ENCODE peak calls at places on chromosomes 11 and 22, in four cellular contexts. O, H, V and A are unnamed samples.

GRCh38 chr22:41539146-41540005 is 4.9 kb downstream of the POLR3H start:
- DNase-seq in H (no peak), V (no peak), O (no peak), A (no peak)

GRCh38 chr11:20031155-20032001 is 128.9 kb downstream of the DBX1 start:
- DNase-seq in V (no peak), O (no peak), H (no peak), A (no peak)

GRCh38 chr11:1943977-1944376 is 3.2 kb upstream of the MRPL23 start:
- DNase-seq in V (no peak), H (peak; percentile 16), O (no peak), A (no peak)

GRCh38 chr22:48004936-48005335 is 1242.5 kb downstream of the TBC1D22A start:
- DNase-seq in H (no peak), O (no peak), V (no peak), A (no peak)

GRCh38 chr11:125626381-125626950 is 1.5 kb downstream of the CHEK1 start:
- DNase-seq in H (peak; percentile 84), V (no peak), O (no peak), A (peak; percentile 18)

GRCh38 chr22:30290679-30291333 is 1.5 kb upstream of the CASTOR1 start:
- DNase-seq in H (no peak), O (peak; percentile 38), V (no peak), A (no peak)

GRCh38 chr11:107592256-107592655 is 1.3 kb downstream of the ELMOD1 start:
- DNase-seq in V (no peak), H (no peak), O (no peak), A (no peak)

GRCh38 chr11:70854201-70854600 is 398.2 kb downstream of the SHANK2 start:
- DNase-seq in H (no peak), O (no peak), V (no peak), A (no peak)

GRCh38 chr22:19123936-19124335 is 1.7 kb upstream of the DGCR2 start:
- DNase-seq in O (no peak), V (no peak), H (no peak), A (no peak)

GRCh38 chr22:33811686-33812085 is 108.6 kb downstream of the LARGE1 start:
- DNase-seq in H (no peak), O (no peak), V (no peak), A (no peak)

GRCh38 chr11:120519474-120519873 is 7.9 kb downstream of the GRIK4 start:
- DNase-seq in V (no peak), H (no peak), O (no peak), A (no peak)

GRCh38 chr11:123616505-123617198 is 37.8 kb downstream of the SCN3B start:
- DNase-seq in O (no peak), V (no peak), H (peak; percentile 16), A (no peak)

GRCh38 chr22:47049078-47049609 is 286.7 kb downstream of the TBC1D22A start:
- DNase-seq in O (no peak), V (no peak), H (no peak), A (no peak)

GRCh38 chr11:25733777-25734176 is 598.2 kb upstream of the ANO3 start:
- DNase-seq in V (no peak), O (no peak), H (no peak), A (no peak)
- TF ChIP-seq CTCF in V (no peak), O (no peak), H (no peak), A (no peak)

GRCh38 chr11:28140689-28141455 is 32.7 kb downstream of the METTL15 start:
- DNase-seq in H (no peak), V (no peak), O (no peak), A (no peak)
- TF ChIP-seq CTCF in H (no peak), V (no peak), O (no peak), A (no peak)

GRCh38 chr11:77882396-77882795 is 61.5 kb downstream of the AAMDC start:
- DNase-seq in V (no peak), O (no peak), H (no peak), A (no peak)

GRCh38 chr11:77883775-77884174 is 62.8 kb downstream of the AAMDC start:
- DNase-seq in H (no peak), O (no peak), V (no peak), A (no peak)

GRCh38 chr11:77876045-77876444 is 55.1 kb downstream of the AAMDC start:
- DNase-seq in V (no peak), H (no peak), O (no peak), A (no peak)

GRCh38 chr11:77874206-77874605 is 53.3 kb downstream of the AAMDC start:
- DNase-seq in O (no peak), V (no peak), H (no peak), A (no peak)

GRCh38 chr11:77879218-77879617 is 58.3 kb downstream of the AAMDC start:
- DNase-seq in O (no peak), H (no peak), V (no peak), A (peak; percentile 18)
- TF ChIP-seq CTCF in O (no peak), H (no peak), V (no peak), A (no peak)

GRCh38 chr11:78762105-78762504 is 187.4 kb upstream of the NARS2 start:
- DNase-seq in H (no peak), O (no peak), V (no peak), A (no peak)
- TF ChIP-seq CTCF in H (no peak), O (no peak), V (no peak), A (no peak)

GRCh38 chr11:76756341-76756771 is 26.8 kb upstream of the TSKU start:
- DNase-seq in O (no peak), V (no peak), H (no peak), A (no peak)
- TF ChIP-seq CTCF in O (no peak), V (no peak), H (no peak), A (no peak)

GRCh38 chr11:59678118-59678812 is 9.4 kb upstream of the PATL1 start:
- DNase-seq in O (no peak), V (no peak), H (no peak), A (no peak)
- TF ChIP-seq CTCF in O (no peak), V (no peak), H (no peak), A (peak; percentile 14)

GRCh38 chr11:62373464-62374110 is 36.3 kb downstream of the ASRGL1 start:
- DNase-seq in O (no peak), H (no peak), V (no peak), A (no peak)
- TF ChIP-seq CTCF in O (no peak), H (no peak), V (no peak), A (no peak)

GRCh38 chr11:3058753-3059664 is 1.8 kb upstream of the CARS1 start:
- DNase-seq in V (no peak), O (no peak), H (peak; percentile 63), A (no peak)
- TF ChIP-seq CTCF in V (no peak), O (no peak), H (no peak), A (no peak)